ENCODE peak calls at places on chromosomes 7 and 10, in ten cellular contexts. One of them, this sample, is unnamed.

GRCh38 chr7:119594956-119595355 is 678.0 kb upstream of the KCND2 start:
- DNase-seq in left ventricle myocardium inferior: no peak
- DNase-seq in heart right ventricle: no peak
- DNase-seq in lower lobe of right lung: no peak
- DNase-seq in stomach: no peak
- DNase-seq in lower leg skin: no peak
- DNase-seq in right lobe of liver: no peak
- DNase-seq in AG04450: no peak
- DNase-seq in GM06990: no peak
- DNase-seq in OCI-LY7: no peak
- DNase-seq in this sample: no peak

GRCh38 chr7:69457912-69458491 is 140.3 kb upstream of the AUTS2 start:
- DNase-seq in lower leg skin: peak
- DNase-seq in heart right ventricle: peak
- DNase-seq in left ventricle myocardium inferior: peak
- DNase-seq in GM06990: no peak
- DNase-seq in OCI-LY7: no peak
- DNase-seq in lower lobe of right lung: no peak
- DNase-seq in stomach: no peak
- DNase-seq in AG04450: no peak
- DNase-seq in right lobe of liver: peak
- DNase-seq in this sample: no peak

GRCh38 chr7:151167197-151167911 is at the start of gene GBX1:
- DNase-seq in heart right ventricle: no peak
- DNase-seq in lower leg skin: no peak
- DNase-seq in left ventricle myocardium inferior: no peak
- DNase-seq in right lobe of liver: peak
- DNase-seq in stomach: peak
- DNase-seq in OCI-LY7: no peak
- DNase-seq in AG04450: no peak
- DNase-seq in GM06990: no peak
- DNase-seq in lower lobe of right lung: peak
- DNase-seq in this sample: no peak

GRCh38 chr7:139635521-139636240 is 112.2 kb downstream of the CLEC2L start:
- DNase-seq in right lobe of liver: no peak
- DNase-seq in heart right ventricle: no peak
- DNase-seq in AG04450: no peak
- DNase-seq in GM06990: no peak
- DNase-seq in OCI-LY7: no peak
- DNase-seq in lower leg skin: no peak
- DNase-seq in stomach: no peak
- DNase-seq in lower lobe of right lung: no peak
- DNase-seq in left ventricle myocardium inferior: no peak
- DNase-seq in this sample: no peak

GRCh38 chr10:29795856-29796255 is 161.1 kb upstream of the SVIL start:
- DNase-seq in stomach: no peak
- DNase-seq in lower lobe of right lung: no peak
- DNase-seq in GM06990: no peak
- DNase-seq in left ventricle myocardium inferior: no peak
- DNase-seq in right lobe of liver: no peak
- DNase-seq in OCI-LY7: no peak
- DNase-seq in lower leg skin: no peak
- DNase-seq in AG04450: no peak
- DNase-seq in heart right ventricle: no peak
- DNase-seq in this sample: no peak

GRCh38 chr7:92517626-92518025 is 10.7 kb downstream of the PEX1 start:
- DNase-seq in right lobe of liver: no peak
- DNase-seq in stomach: no peak
- DNase-seq in left ventricle myocardium inferior: no peak
- DNase-seq in OCI-LY7: no peak
- DNase-seq in heart right ventricle: no peak
- DNase-seq in lower leg skin: no peak
- DNase-seq in lower lobe of right lung: no peak
- DNase-seq in AG04450: no peak
- DNase-seq in GM06990: no peak
- DNase-seq in this sample: no peak

GRCh38 chr7:104368006-104368405 is 39.6 kb downstream of the LHFPL3 start:
- DNase-seq in OCI-LY7: no peak
- DNase-seq in lower lobe of right lung: no peak
- DNase-seq in heart right ventricle: no peak
- DNase-seq in right lobe of liver: no peak
- DNase-seq in stomach: no peak
- DNase-seq in left ventricle myocardium inferior: no peak
- DNase-seq in AG04450: no peak
- DNase-seq in GM06990: no peak
- DNase-seq in lower leg skin: no peak
- DNase-seq in this sample: no peak

GRCh38 chr7:27933691-27934565 is 194.0 kb downstream of the TAX1BP1 start:
- DNase-seq in heart right ventricle: no peak
- DNase-seq in stomach: no peak
- DNase-seq in left ventricle myocardium inferior: no peak
- DNase-seq in lower lobe of right lung: no peak
- DNase-seq in lower leg skin: no peak
- DNase-seq in right lobe of liver: no peak
- DNase-seq in GM06990: no peak
- DNase-seq in AG04450: no peak
- DNase-seq in OCI-LY7: peak
- DNase-seq in this sample: no peak

DNA sequence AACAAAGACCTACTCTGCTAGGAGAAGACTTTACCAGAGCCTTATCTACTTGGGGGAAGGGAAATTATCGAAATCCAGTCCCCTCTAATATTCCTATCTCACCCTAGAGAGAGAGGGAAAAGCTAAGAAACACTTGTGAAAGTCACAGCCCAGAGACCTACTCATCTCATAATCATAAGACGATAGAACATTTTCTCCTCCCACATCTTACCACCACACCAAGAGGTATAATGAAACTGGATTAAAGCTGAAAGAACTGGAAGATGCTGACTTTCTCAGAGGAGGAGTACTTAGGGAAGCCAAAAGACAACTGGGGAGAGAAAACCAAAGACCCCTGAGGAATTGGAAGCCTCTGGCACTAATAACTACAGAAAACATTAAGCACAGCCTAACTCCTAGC is 10.8 kb upstream of the CPA5 start:
- DNase-seq in AG04450: no peak
- DNase-seq in stomach: no peak
- DNase-seq in lower leg skin: no peak
- DNase-seq in OCI-LY7: no peak
- DNase-seq in heart right ventricle: no peak
- DNase-seq in right lobe of liver: no peak
- DNase-seq in GM06990: no peak
- DNase-seq in left ventricle myocardium inferior: no peak
- DNase-seq in lower lobe of right lung: no peak
- DNase-seq in this sample: no peak
- TF ChIP-seq CTCF in AG04450: no peak
- TF ChIP-seq CTCF in stomach: no peak
- TF ChIP-seq CTCF in lower leg skin: no peak
- TF ChIP-seq CTCF in OCI-LY7: no peak
- TF ChIP-seq CTCF in heart right ventricle: no peak
- TF ChIP-seq CTCF in right lobe of liver: no peak
- TF ChIP-seq CTCF in GM06990: no peak
- TF ChIP-seq CTCF in left ventricle myocardium inferior: no peak
- TF ChIP-seq CTCF in lower lobe of right lung: no peak
- TF ChIP-seq CTCF in this sample: no peak

DNA sequence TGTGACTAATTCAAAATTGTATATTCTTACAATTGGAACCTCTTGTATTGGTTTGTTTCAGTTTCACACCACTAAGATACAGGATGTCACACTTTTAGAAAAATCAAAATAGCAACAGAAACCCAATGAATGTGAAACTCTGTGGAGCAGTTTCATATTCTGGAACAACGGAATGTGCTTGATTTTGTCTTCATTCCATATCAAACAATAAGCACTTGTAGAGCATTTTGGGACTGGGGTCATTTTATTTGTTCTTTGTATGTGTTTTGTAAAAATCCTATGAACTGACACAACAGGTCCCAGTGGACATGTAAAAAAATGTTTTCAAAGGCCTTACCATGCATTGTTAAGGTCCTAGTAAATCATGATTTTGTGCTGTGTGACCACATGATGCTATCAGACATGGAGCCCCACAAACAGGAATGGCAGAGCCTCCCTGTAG is 123.1 kb downstream of the DKK1 start:
- DNase-seq in lower leg skin: no peak
- DNase-seq in heart right ventricle: no peak
- DNase-seq in GM06990: peak
- DNase-seq in stomach: no peak
- DNase-seq in right lobe of liver: no peak
- DNase-seq in AG04450: no peak
- DNase-seq in lower lobe of right lung: no peak
- DNase-seq in left ventricle myocardium inferior: no peak
- DNase-seq in OCI-LY7: no peak
- DNase-seq in this sample: no peak
- H3K4me3 ChIP-seq in lower leg skin: no peak
- H3K4me3 ChIP-seq in heart right ventricle: no peak
- H3K4me3 ChIP-seq in GM06990: no peak
- H3K4me3 ChIP-seq in stomach: no peak
- H3K4me3 ChIP-seq in right lobe of liver: no peak
- H3K4me3 ChIP-seq in AG04450: no peak
- H3K4me3 ChIP-seq in lower lobe of right lung: no peak
- H3K4me3 ChIP-seq in left ventricle myocardium inferior: no peak
- H3K4me3 ChIP-seq in OCI-LY7: no peak
- H3K4me3 ChIP-seq in this sample: no peak

DNA sequence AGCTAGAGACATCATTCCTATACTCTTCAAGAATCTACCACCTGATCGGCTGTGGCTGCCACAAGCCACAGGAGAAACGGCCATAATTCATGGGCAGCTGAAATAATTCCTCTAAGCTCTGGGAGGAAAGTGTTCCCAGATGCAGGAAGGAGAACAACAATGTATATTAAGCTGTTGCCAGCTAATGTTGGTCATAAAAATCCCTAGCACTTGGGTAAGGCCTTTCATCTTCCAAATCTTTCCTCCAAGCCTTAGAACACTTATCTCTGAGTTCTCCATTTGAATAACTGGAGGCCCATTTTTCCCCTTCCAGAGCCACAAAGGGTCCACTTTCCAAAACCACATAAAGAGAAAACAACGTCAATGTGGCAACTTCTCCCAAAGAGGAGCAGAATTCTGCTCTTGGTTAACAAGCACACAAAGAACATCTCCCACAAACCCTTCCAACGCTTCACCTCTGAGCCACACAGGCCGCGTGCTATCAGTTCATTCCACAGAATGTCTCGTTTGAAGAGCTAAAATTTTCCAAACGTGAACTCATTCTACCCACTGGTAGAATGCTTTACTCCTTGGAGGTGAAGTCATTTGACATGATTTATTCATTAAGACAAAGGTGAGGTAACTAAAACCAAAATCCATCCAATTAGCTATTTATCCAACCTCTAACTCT is 11.2 kb downstream of the KCNMA1 start:
- DNase-seq in left ventricle myocardium inferior: no peak
- DNase-seq in stomach: no peak
- DNase-seq in heart right ventricle: no peak
- DNase-seq in right lobe of liver: no peak
- DNase-seq in AG04450: no peak
- DNase-seq in OCI-LY7: no peak
- DNase-seq in lower leg skin: no peak
- DNase-seq in GM06990: no peak
- DNase-seq in lower lobe of right lung: no peak
- DNase-seq in this sample: no peak
- TF ChIP-seq CTCF in left ventricle myocardium inferior: no peak
- TF ChIP-seq CTCF in stomach: no peak
- TF ChIP-seq CTCF in heart right ventricle: no peak
- TF ChIP-seq CTCF in right lobe of liver: no peak
- TF ChIP-seq CTCF in AG04450: no peak
- TF ChIP-seq CTCF in OCI-LY7: no peak
- TF ChIP-seq CTCF in lower leg skin: no peak
- TF ChIP-seq CTCF in GM06990: no peak
- TF ChIP-seq CTCF in lower lobe of right lung: no peak
- TF ChIP-seq CTCF in this sample: no peak

GRCh38 chr10:12408472-12408871 is 59.1 kb downstream of the CAMK1D start:
- DNase-seq in left ventricle myocardium inferior: no peak
- DNase-seq in GM06990: no peak
- DNase-seq in AG04450: no peak
- DNase-seq in OCI-LY7: no peak
- DNase-seq in lower leg skin: peak
- DNase-seq in stomach: no peak
- DNase-seq in right lobe of liver: no peak
- DNase-seq in heart right ventricle: no peak
- DNase-seq in lower lobe of right lung: no peak
- DNase-seq in this sample: no peak

GRCh38 chr10:12409613-12410012 is 60.3 kb downstream of the CAMK1D start:
- DNase-seq in OCI-LY7: no peak
- DNase-seq in left ventricle myocardium inferior: no peak
- DNase-seq in heart right ventricle: no peak
- DNase-seq in AG04450: no peak
- DNase-seq in GM06990: no peak
- DNase-seq in right lobe of liver: no peak
- DNase-seq in lower leg skin: no peak
- DNase-seq in lower lobe of right lung: no peak
- DNase-seq in stomach: no peak
- DNase-seq in this sample: no peak

GRCh38 chr10:12405342-12406320 is 56.3 kb downstream of the CAMK1D start:
- DNase-seq in OCI-LY7: no peak
- DNase-seq in left ventricle myocardium inferior: no peak
- DNase-seq in AG04450: no peak
- DNase-seq in heart right ventricle: no peak
- DNase-seq in lower lobe of right lung: no peak
- DNase-seq in GM06990: no peak
- DNase-seq in stomach: no peak
- DNase-seq in lower leg skin: peak
- DNase-seq in right lobe of liver: no peak
- DNase-seq in this sample: no peak

GRCh38 chr10:12406764-12407400 is 57.5 kb downstream of the CAMK1D start:
- DNase-seq in heart right ventricle: no peak
- DNase-seq in lower leg skin: peak
- DNase-seq in right lobe of liver: no peak
- DNase-seq in OCI-LY7: no peak
- DNase-seq in lower lobe of right lung: no peak
- DNase-seq in GM06990: no peak
- DNase-seq in AG04450: no peak
- DNase-seq in left ventricle myocardium inferior: no peak
- DNase-seq in stomach: no peak
- DNase-seq in this sample: no peak

GRCh38 chr10:12409171-12409570 is 59.8 kb downstream of the CAMK1D start:
- DNase-seq in AG04450: no peak
- DNase-seq in OCI-LY7: no peak
- DNase-seq in right lobe of liver: no peak
- DNase-seq in stomach: no peak
- DNase-seq in heart right ventricle: no peak
- DNase-seq in lower lobe of right lung: no peak
- DNase-seq in lower leg skin: peak
- DNase-seq in left ventricle myocardium inferior: no peak
- DNase-seq in GM06990: no peak
- DNase-seq in this sample: no peak
- H3K4me3 ChIP-seq in AG04450: no peak
- H3K4me3 ChIP-seq in OCI-LY7: no peak
- H3K4me3 ChIP-seq in right lobe of liver: no peak
- H3K4me3 ChIP-seq in stomach: no peak
- H3K4me3 ChIP-seq in heart right ventricle: no peak
- H3K4me3 ChIP-seq in lower lobe of right lung: no peak
- H3K4me3 ChIP-seq in lower leg skin: no peak
- H3K4me3 ChIP-seq in left ventricle myocardium inferior: no peak
- H3K4me3 ChIP-seq in GM06990: no peak
- H3K4me3 ChIP-seq in this sample: no peak

GRCh38 chr10:124157286-124157685 is 63.9 kb upstream of the CHST15 start:
- DNase-seq in lower leg skin: peak
- DNase-seq in left ventricle myocardium inferior: no peak
- DNase-seq in right lobe of liver: no peak
- DNase-seq in OCI-LY7: no peak
- DNase-seq in stomach: peak
- DNase-seq in GM06990: no peak
- DNase-seq in heart right ventricle: no peak
- DNase-seq in lower lobe of right lung: no peak
- DNase-seq in AG04450: no peak
- DNase-seq in this sample: no peak
- TF ChIP-seq CTCF in lower leg skin: no peak
- TF ChIP-seq CTCF in left ventricle myocardium inferior: no peak
- TF ChIP-seq CTCF in right lobe of liver: no peak
- TF ChIP-seq CTCF in OCI-LY7: no peak
- TF ChIP-seq CTCF in stomach: no peak
- TF ChIP-seq CTCF in GM06990: no peak
- TF ChIP-seq CTCF in heart right ventricle: no peak
- TF ChIP-seq CTCF in lower lobe of right lung: no peak
- TF ChIP-seq CTCF in AG04450: no peak
- TF ChIP-seq CTCF in this sample: no peak